ENCODE peak calls at places on chromosome 18, in five cellular contexts. One of them, this sample, is unnamed.

GRCh38 chr18:12296087-12296403 is 12.0 kb upstream of the TUBB6 start:
- DNase-seq in heart right ventricle: no peak
- DNase-seq in upper lobe of right lung: peak; percentile 39
- DNase-seq in CD8-positive, alpha-beta T cell: no peak
- DNase-seq in left lung: no peak
- DNase-seq in this sample: no peak

GRCh38 chr18:48405108-48405507 is 4.1 kb downstream of the ZBTB7C start:
- DNase-seq in upper lobe of right lung: no peak
- DNase-seq in CD8-positive, alpha-beta T cell: no peak
- DNase-seq in heart right ventricle: no peak
- DNase-seq in left lung: no peak
- DNase-seq in this sample: no peak

GRCh38 chr18:31274915-31275314 is 43.0 kb upstream of the DSG1 start:
- DNase-seq in heart right ventricle: peak; percentile 33
- DNase-seq in left lung: no peak
- DNase-seq in CD8-positive, alpha-beta T cell: no peak
- DNase-seq in upper lobe of right lung: peak; percentile 66
- DNase-seq in this sample: no peak

GRCh38 chr18:1002653-1003178 is 98.0 kb downstream of the ADCYAP1 start:
- DNase-seq in heart right ventricle: no peak
- DNase-seq in left lung: no peak
- DNase-seq in CD8-positive, alpha-beta T cell: no peak
- DNase-seq in upper lobe of right lung: no peak
- DNase-seq in this sample: no peak

GRCh38 chr18:45715212-45715780 is 8.7 kb upstream of the SLC14A1 start:
- DNase-seq in left lung: no peak
- DNase-seq in CD8-positive, alpha-beta T cell: no peak
- DNase-seq in upper lobe of right lung: no peak
- DNase-seq in heart right ventricle: no peak
- DNase-seq in this sample: no peak

GRCh38 chr18:40607741-40608140 is 1347.3 kb upstream of the PIK3C3 start:
- DNase-seq in left lung: no peak
- DNase-seq in upper lobe of right lung: no peak
- DNase-seq in heart right ventricle: no peak
- DNase-seq in CD8-positive, alpha-beta T cell: no peak
- DNase-seq in this sample: no peak

GRCh38 chr18:57775937-57776336 is 27.2 kb downstream of the ATP8B1 start:
- DNase-seq in CD8-positive, alpha-beta T cell: no peak
- DNase-seq in upper lobe of right lung: no peak
- DNase-seq in heart right ventricle: no peak
- DNase-seq in left lung: no peak
- DNase-seq in this sample: no peak

GRCh38 chr18:6069539-6069938 is 174.2 kb upstream of the TMEM200C start:
- DNase-seq in CD8-positive, alpha-beta T cell: no peak
- DNase-seq in left lung: no peak
- DNase-seq in heart right ventricle: no peak
- DNase-seq in upper lobe of right lung: no peak
- DNase-seq in this sample: no peak

GRCh38 chr18:62814114-62814759 is 98.9 kb downstream of the PHLPP1 start:
- DNase-seq in upper lobe of right lung: no peak
- DNase-seq in CD8-positive, alpha-beta T cell: no peak
- DNase-seq in left lung: no peak
- DNase-seq in heart right ventricle: no peak
- DNase-seq in this sample: no peak

GRCh38 chr18:73509460-73509859 is 638.2 kb downstream of the FBXO15 start:
- DNase-seq in heart right ventricle: no peak
- DNase-seq in left lung: no peak
- DNase-seq in upper lobe of right lung: no peak
- DNase-seq in CD8-positive, alpha-beta T cell: no peak
- DNase-seq in this sample: no peak

GRCh38 chr18:13513015-13513414 is 213.3 kb downstream of the FAM210A start:
- DNase-seq in heart right ventricle: no peak
- DNase-seq in upper lobe of right lung: no peak
- DNase-seq in left lung: no peak
- DNase-seq in CD8-positive, alpha-beta T cell: no peak
- DNase-seq in this sample: peak; percentile 18

GRCh38 chr18:32362484-32362883 is 108.2 kb downstream of the GAREM1 start:
- DNase-seq in CD8-positive, alpha-beta T cell: no peak
- DNase-seq in upper lobe of right lung: no peak
- DNase-seq in heart right ventricle: no peak
- DNase-seq in left lung: no peak
- DNase-seq in this sample: no peak

GRCh38 chr18:7637269-7637668 is 70.2 kb downstream of the PTPRM start:
- DNase-seq in CD8-positive, alpha-beta T cell: no peak
- DNase-seq in upper lobe of right lung: no peak
- DNase-seq in left lung: no peak
- DNase-seq in heart right ventricle: no peak
- DNase-seq in this sample: no peak

GRCh38 chr18:46814394-46814793 is 57.5 kb upstream of the ST8SIA5 start:
- DNase-seq in heart right ventricle: no peak
- DNase-seq in upper lobe of right lung: no peak
- DNase-seq in CD8-positive, alpha-beta T cell: no peak
- DNase-seq in left lung: no peak
- DNase-seq in this sample: no peak

GRCh38 chr18:75395137-75395536 is 32.4 kb downstream of the SMIM21 start:
- DNase-seq in upper lobe of right lung: no peak
- DNase-seq in left lung: no peak
- DNase-seq in heart right ventricle: no peak
- DNase-seq in CD8-positive, alpha-beta T cell: no peak
- DNase-seq in this sample: no peak

GRCh38 chr18:44974174-44974573 is 293.5 kb downstream of the SETBP1 start:
- DNase-seq in heart right ventricle: no peak
- DNase-seq in left lung: no peak
- DNase-seq in upper lobe of right lung: no peak
- DNase-seq in CD8-positive, alpha-beta T cell: no peak
- DNase-seq in this sample: no peak

GRCh38 chr18:3405713-3406112 is 44.3 kb upstream of the TGIF1 start:
- DNase-seq in heart right ventricle: no peak
- DNase-seq in left lung: no peak
- DNase-seq in upper lobe of right lung: no peak
- DNase-seq in CD8-positive, alpha-beta T cell: no peak
- DNase-seq in this sample: no peak

GRCh38 chr18:27825735-27826477 is 351.0 kb downstream of the CDH2 start:
- DNase-seq in left lung: no peak
- DNase-seq in CD8-positive, alpha-beta T cell: no peak
- DNase-seq in heart right ventricle: no peak
- DNase-seq in upper lobe of right lung: no peak
- DNase-seq in this sample: no peak

GRCh38 chr18:60662491-60662890 is 289.9 kb upstream of the MC4R start:
- DNase-seq in left lung: peak; percentile 58
- DNase-seq in CD8-positive, alpha-beta T cell: no peak
- DNase-seq in heart right ventricle: no peak
- DNase-seq in upper lobe of right lung: no peak
- DNase-seq in this sample: no peak

GRCh38 chr18:31243740-31244512 is 74.0 kb upstream of the DSG1 start:
- DNase-seq in left lung: no peak
- DNase-seq in heart right ventricle: no peak
- DNase-seq in CD8-positive, alpha-beta T cell: no peak
- DNase-seq in upper lobe of right lung: no peak
- DNase-seq in this sample: no peak

GRCh38 chr18:73835656-73836055 is 312.0 kb downstream of the FBXO15 start:
- DNase-seq in heart right ventricle: no peak
- DNase-seq in CD8-positive, alpha-beta T cell: no peak
- DNase-seq in upper lobe of right lung: no peak
- DNase-seq in left lung: no peak
- DNase-seq in this sample: no peak

GRCh38 chr18:55268146-55268545 is 308.9 kb upstream of the CCDC68 start:
- DNase-seq in left lung: no peak
- DNase-seq in upper lobe of right lung: no peak
- DNase-seq in heart right ventricle: no peak
- DNase-seq in CD8-positive, alpha-beta T cell: no peak
- DNase-seq in this sample: no peak

GRCh38 chr18:79644666-79645057 is 34.9 kb upstream of the CTDP1 start:
- DNase-seq in heart right ventricle: no peak
- DNase-seq in CD8-positive, alpha-beta T cell: no peak
- DNase-seq in upper lobe of right lung: no peak
- DNase-seq in left lung: no peak
- DNase-seq in this sample: no peak

GRCh38 chr18:2036136-2036535 is 535.2 kb downstream of the METTL4 start:
- DNase-seq in heart right ventricle: no peak
- DNase-seq in upper lobe of right lung: no peak
- DNase-seq in left lung: no peak
- DNase-seq in CD8-positive, alpha-beta T cell: no peak
- DNase-seq in this sample: no peak

GRCh38 chr18:45642238-45642637 is 27.0 kb downstream of the SLC14A2 start:
- DNase-seq in CD8-positive, alpha-beta T cell: no peak
- DNase-seq in heart right ventricle: no peak
- DNase-seq in upper lobe of right lung: no peak
- DNase-seq in left lung: no peak
- DNase-seq in this sample: no peak

GRCh38 chr18:25164837-25165791 is 186.9 kb downstream of the ZNF521 start:
- DNase-seq in CD8-positive, alpha-beta T cell: no peak
- DNase-seq in heart right ventricle: no peak
- DNase-seq in upper lobe of right lung: no peak
- DNase-seq in left lung: no peak
- DNase-seq in this sample: peak; percentile 55

GRCh38 chr18:75799449-75800330 is 372.2 kb upstream of the SMIM21 start:
- DNase-seq in CD8-positive, alpha-beta T cell: no peak
- DNase-seq in heart right ventricle: no peak
- DNase-seq in left lung: no peak
- DNase-seq in upper lobe of right lung: no peak
- DNase-seq in this sample: no peak

GRCh38 chr18:28802546-28802945 is 625.6 kb upstream of the CDH2 start:
- DNase-seq in left lung: no peak
- DNase-seq in heart right ventricle: no peak
- DNase-seq in upper lobe of right lung: no peak
- DNase-seq in CD8-positive, alpha-beta T cell: no peak
- DNase-seq in this sample: no peak

GRCh38 chr18:46449033-46449432 is 208.0 kb downstream of the LOXHD1 start:
- DNase-seq in left lung: no peak
- DNase-seq in CD8-positive, alpha-beta T cell: no peak
- DNase-seq in upper lobe of right lung: no peak
- DNase-seq in heart right ventricle: no peak
- DNase-seq in this sample: no peak

GRCh38 chr18:58858591-58859468 is 5.8 kb upstream of the ZNF532 start:
- DNase-seq in heart right ventricle: no peak
- DNase-seq in CD8-positive, alpha-beta T cell: no peak
- DNase-seq in left lung: no peak
- DNase-seq in upper lobe of right lung: no peak
- DNase-seq in this sample: no peak

GRCh38 chr18:58860747-58861224 is 3.9 kb upstream of the ZNF532 start:
- DNase-seq in left lung: no peak
- DNase-seq in CD8-positive, alpha-beta T cell: no peak
- DNase-seq in heart right ventricle: no peak
- DNase-seq in upper lobe of right lung: no peak
- DNase-seq in this sample: no peak

GRCh38 chr18:58861353-58861752 is 3.3 kb upstream of the ZNF532 start:
- DNase-seq in left lung: no peak
- DNase-seq in upper lobe of right lung: no peak
- DNase-seq in CD8-positive, alpha-beta T cell: no peak
- DNase-seq in heart right ventricle: no peak
- DNase-seq in this sample: no peak

GRCh38 chr18:58861853-58862252 is 2.8 kb upstream of the ZNF532 start:
- DNase-seq in CD8-positive, alpha-beta T cell: no peak
- DNase-seq in heart right ventricle: no peak
- DNase-seq in left lung: no peak
- DNase-seq in upper lobe of right lung: no peak
- DNase-seq in this sample: no peak

DNA sequence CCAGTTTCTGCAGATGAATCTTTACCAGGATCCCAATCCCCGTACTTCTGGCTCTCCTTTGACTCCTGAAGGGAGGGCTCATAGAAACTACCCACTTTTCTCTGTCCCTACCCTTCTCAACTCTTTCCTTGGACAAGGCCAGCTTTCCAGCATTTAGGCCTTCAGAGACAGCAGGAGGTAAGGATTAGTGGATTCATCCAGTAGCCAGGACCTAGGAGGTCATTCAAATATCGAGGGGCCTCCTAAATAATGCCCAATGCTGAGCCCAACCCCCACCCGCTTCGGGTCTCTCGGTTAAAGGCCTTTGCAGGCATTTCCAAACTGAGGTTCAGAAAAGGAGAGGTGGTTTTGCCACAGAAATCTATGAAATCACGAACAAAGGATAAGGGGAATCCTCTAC is 4.7 kb upstream of the ZNF532 start:
- DNase-seq in heart right ventricle: no peak
- DNase-seq in left lung: no peak
- DNase-seq in CD8-positive, alpha-beta T cell: no peak
- DNase-seq in upper lobe of right lung: no peak
- DNase-seq in this sample: no peak
- H3K27ac ChIP-seq in heart right ventricle: no peak overlapping the region
- H3K27ac ChIP-seq in left lung: peak overlapping the region; percentile 18
- H3K27ac ChIP-seq in CD8-positive, alpha-beta T cell: no peak overlapping the region
- H3K27ac ChIP-seq in upper lobe of right lung: no peak overlapping the region
- H3K27ac ChIP-seq in this sample: no peak overlapping the region

DNA sequence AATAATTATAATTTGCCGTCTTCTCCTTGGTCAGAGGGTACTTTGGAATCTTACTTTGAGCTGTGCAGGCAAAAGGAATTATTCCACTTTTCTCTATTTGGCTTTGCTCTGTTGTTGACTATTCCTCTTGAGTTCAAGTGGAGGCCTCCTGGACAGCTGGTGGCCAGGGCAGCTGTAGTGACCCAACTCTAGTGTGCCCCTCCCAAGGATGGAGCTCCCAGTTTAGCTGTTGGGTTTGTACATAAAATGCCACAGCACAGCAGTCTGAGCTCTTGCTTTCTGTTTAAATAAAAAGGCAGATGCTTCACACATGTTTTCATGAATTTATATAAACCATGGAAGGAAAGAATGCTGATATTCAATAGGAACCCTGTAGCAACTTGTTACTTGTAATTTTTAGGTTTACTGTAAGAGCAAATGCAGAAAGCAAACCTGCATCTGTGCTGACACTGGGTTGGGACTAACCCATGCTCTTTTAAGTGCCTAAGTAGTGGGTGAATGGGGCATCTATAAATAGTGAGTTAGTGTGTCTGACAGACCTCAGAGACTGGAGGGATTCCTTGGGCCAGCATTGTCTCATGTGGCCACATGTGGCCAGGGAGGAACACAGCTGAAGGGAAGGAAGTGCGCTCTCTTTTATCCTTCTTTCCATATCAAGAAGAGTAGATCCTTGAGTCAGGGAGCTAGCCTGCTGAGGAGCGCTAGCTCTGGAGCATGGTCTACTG is 121.8 kb downstream of the FHOD3 start:
- DNase-seq in upper lobe of right lung: no peak
- DNase-seq in left lung: no peak
- DNase-seq in heart right ventricle: no peak
- DNase-seq in CD8-positive, alpha-beta T cell: no peak
- DNase-seq in this sample: no peak
- H3K4me3 ChIP-seq in upper lobe of right lung: no peak overlapping the region
- H3K4me3 ChIP-seq in left lung: no peak overlapping the region
- H3K4me3 ChIP-seq in heart right ventricle: no peak overlapping the region
- H3K4me3 ChIP-seq in CD8-positive, alpha-beta T cell: no peak overlapping the region
- H3K4me3 ChIP-seq in this sample: no peak overlapping the region

DNA sequence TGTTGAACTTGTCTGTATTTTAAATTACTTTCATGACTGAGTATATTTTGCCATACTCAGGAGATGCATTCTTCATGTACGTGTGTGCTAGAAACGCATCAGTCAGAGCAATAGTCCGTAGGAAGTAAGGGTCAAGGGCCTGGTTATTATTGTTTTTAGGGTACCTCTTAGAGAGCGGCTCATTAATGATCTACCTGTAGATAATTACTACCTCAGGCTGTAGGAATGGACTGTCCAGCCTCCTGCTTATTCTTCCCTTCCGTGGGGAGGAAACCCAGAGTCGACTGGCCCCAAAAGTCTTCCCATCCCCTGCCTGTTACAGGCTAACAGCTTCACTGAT is 36.3 kb downstream of the TTC39C start:
- DNase-seq in CD8-positive, alpha-beta T cell: no peak
- DNase-seq in left lung: no peak
- DNase-seq in heart right ventricle: no peak
- DNase-seq in upper lobe of right lung: no peak
- DNase-seq in this sample: no peak
- H3K27ac ChIP-seq in CD8-positive, alpha-beta T cell: no peak overlapping the region
- H3K27ac ChIP-seq in left lung: no peak overlapping the region
- H3K27ac ChIP-seq in heart right ventricle: no peak overlapping the region
- H3K27ac ChIP-seq in upper lobe of right lung: no peak overlapping the region
- H3K27ac ChIP-seq in this sample: no peak overlapping the region

GRCh38 chr18:50203801-50204604 is 9.1 kb upstream of the MYO5B start:
- DNase-seq in CD8-positive, alpha-beta T cell: no peak
- DNase-seq in left lung: no peak
- DNase-seq in upper lobe of right lung: no peak
- DNase-seq in heart right ventricle: peak; percentile 14
- DNase-seq in this sample: peak; percentile 38
- H3K4me3 ChIP-seq in CD8-positive, alpha-beta T cell: no peak overlapping the region
- H3K4me3 ChIP-seq in left lung: no peak overlapping the region
- H3K4me3 ChIP-seq in upper lobe of right lung: no peak overlapping the region
- H3K4me3 ChIP-seq in heart right ventricle: no peak overlapping the region
- H3K4me3 ChIP-seq in this sample: no peak overlapping the region

This sample was measured in SJCRH30.